ENCODE peak calls at places on chromosomes 6 and 20, in four cellular contexts. G is ovary, S is HuH-7.5, A is NCI-H2081. M is an unnamed sample.

GRCh38 chr20:23097636-23098580 is 11.8 kb upstream of the CD93 start:
- DNase-seq in S (no peak), A (no peak), G (no peak), M (no peak)

GRCh38 chr20:46062621-46063020 is 27.1 kb downstream of the NCOA5 start:
- DNase-seq in G (no peak), A (no peak), S (no peak), M (no peak)

GRCh38 chr6:53582963-53583362 is 38.1 kb upstream of the GCLC start:
- DNase-seq in G (no peak), A (no peak), S (no peak), M (no peak)

GRCh38 chr6:164827537-164827936 is 481.9 kb downstream of the C6orf118 start:
- DNase-seq in S (no peak), A (peak), G (no peak), M (no peak)

GRCh38 chr6:24802271-24803059 is 3.7 kb upstream of the ARMH2 start:
- DNase-seq in G (no peak), A (no peak), S (no peak), M (no peak)

GRCh38 chr20:57173986-57174385 is 92.5 kb downstream of the BMP7 start:
- DNase-seq in G (no peak), A (no peak), S (no peak), M (no peak)

GRCh38 chr6:148681666-148682065 is 65.2 kb upstream of the UST start:
- DNase-seq in S (no peak), A (no peak), G (no peak), M (no peak)

GRCh38 chr6:89886378-89887120 is 7.7 kb upstream of the GJA10 start:
- DNase-seq in S (no peak), G (no peak), A (no peak), M (no peak)

GRCh38 chr6:14324042-14324441 is 206.5 kb downstream of the CD83 start:
- DNase-seq in S (no peak), G (no peak), A (no peak), M (no peak)

GRCh38 chr6:132964868-132965382 is 150.6 kb downstream of the RPS12 start:
- DNase-seq in S (no peak), A (peak), G (no peak), M (no peak)

GRCh38 chr6:19753822-19754221 is 83.3 kb upstream of the ID4 start:
- DNase-seq in G (no peak), A (peak), S (no peak), M (no peak)

GRCh38 chr6:153963352-153963751 is 75.7 kb upstream of the OPRM1 start:
- DNase-seq in A (no peak), S (no peak), G (no peak), M (no peak)

GRCh38 chr6:18204691-18205090 is 49.5 kb downstream of the KDM1B start:
- DNase-seq in S (no peak), A (no peak), G (no peak), M (no peak)

GRCh38 chr6:83514877-83515466 is 2.6 kb downstream of the PRSS35 start:
- DNase-seq in G (no peak), A (peak), S (peak), M (peak)

GRCh38 chr6:141133346-141133745 is 999.4 kb upstream of the GJE1 start:
- DNase-seq in G (no peak), A (no peak), S (no peak), M (no peak)

GRCh38 chr6:5091646-5092045 is 6.5 kb downstream of the PPP1R3G start:
- DNase-seq in A (no peak), S (no peak), G (no peak), M (no peak)

GRCh38 chr20:37845261-37845681 is 57.7 kb upstream of the VSTM2L start:
- DNase-seq in G (no peak), S (no peak), A (no peak), M (no peak)

GRCh38 chr6:16723833-16724232 is 37.4 kb downstream of the ATXN1 start:
- DNase-seq in A (no peak), S (no peak), G (no peak), M (no peak)

GRCh38 chr6:169093121-169093723 is 160.4 kb downstream of the THBS2 start:
- DNase-seq in G (no peak), S (no peak), A (no peak), M (no peak)

GRCh38 chr6:64249129-64249528 is 613.5 kb downstream of the PHF3 start:
- DNase-seq in S (no peak), A (no peak), G (no peak), M (no peak)

M was measured in 8988T.